ENCODE peak calls at places on chromosomes 1 and 21, in six cellular contexts. One of them, this sample, is unnamed. For H3K4me1, the result is how much of the 10 kb centered on the place peaks cover.

GRCh38 chr1:198056255-198056654 is 100.5 kb upstream of the NEK7 start:
- DNase-seq in breast epithelium: no peak
- DNase-seq in uterus: no peak
- DNase-seq in heart left ventricle: no peak
- DNase-seq in Peyer's patch: no peak
- DNase-seq in body of pancreas: no peak
- DNase-seq in this sample: no peak

GRCh38 chr1:7616076-7616833 is 154.8 kb upstream of the VAMP3 start:
- DNase-seq in breast epithelium: no peak
- DNase-seq in uterus: no peak
- DNase-seq in heart left ventricle: peak
- DNase-seq in Peyer's patch: no peak
- DNase-seq in body of pancreas: peak
- DNase-seq in this sample: peak

GRCh38 chr1:173405758-173406344 is 71.3 kb upstream of the PRDX6 start:
- DNase-seq in breast epithelium: no peak
- DNase-seq in uterus: no peak
- DNase-seq in heart left ventricle: no peak
- DNase-seq in Peyer's patch: no peak
- DNase-seq in body of pancreas: no peak
- DNase-seq in this sample: no peak

GRCh38 chr1:200038645-200038986 is 11.1 kb downstream of the NR5A2 start:
- DNase-seq in breast epithelium: no peak
- DNase-seq in uterus: no peak
- DNase-seq in heart left ventricle: no peak
- DNase-seq in Peyer's patch: peak
- DNase-seq in body of pancreas: peak
- DNase-seq in this sample: no peak

GRCh38 chr21:39556176-39556575 is 56.6 kb upstream of the B3GALT5 start:
- DNase-seq in breast epithelium: no peak
- DNase-seq in uterus: no peak
- DNase-seq in heart left ventricle: no peak
- DNase-seq in Peyer's patch: no peak
- DNase-seq in body of pancreas: no peak
- DNase-seq in this sample: no peak

GRCh38 chr1:55481634-55482033 is 266.5 kb upstream of the USP24 start:
- DNase-seq in breast epithelium: no peak
- DNase-seq in uterus: no peak
- DNase-seq in heart left ventricle: no peak
- DNase-seq in Peyer's patch: no peak
- DNase-seq in body of pancreas: no peak
- DNase-seq in this sample: no peak

GRCh38 chr1:236748471-236748870 is 46.6 kb upstream of the MTR start:
- DNase-seq in breast epithelium: no peak
- DNase-seq in uterus: no peak
- DNase-seq in heart left ventricle: no peak
- DNase-seq in Peyer's patch: no peak
- DNase-seq in body of pancreas: no peak
- DNase-seq in this sample: no peak

GRCh38 chr1:111448482-111448917 is 556 bp downstream of the WDR77 start:
- DNase-seq in breast epithelium: no peak
- DNase-seq in uterus: no peak
- DNase-seq in heart left ventricle: no peak
- DNase-seq in Peyer's patch: no peak
- DNase-seq in body of pancreas: no peak
- DNase-seq in this sample: no peak

GRCh38 chr1:15749399-15750291 is 7.3 kb downstream of the TMEM82 start:
- DNase-seq in breast epithelium: no peak
- DNase-seq in uterus: peak
- DNase-seq in heart left ventricle: no peak
- DNase-seq in Peyer's patch: no peak
- DNase-seq in body of pancreas: no peak
- DNase-seq in this sample: no peak

GRCh38 chr1:226751687-226752086 is 12.6 kb upstream of the ITPKB start:
- DNase-seq in breast epithelium: no peak
- DNase-seq in uterus: no peak
- DNase-seq in heart left ventricle: no peak
- DNase-seq in Peyer's patch: peak
- DNase-seq in body of pancreas: no peak
- DNase-seq in this sample: no peak

GRCh38 chr1:159441360-159441759 is 1.8 kb downstream of the OR10J1 start:
- DNase-seq in breast epithelium: no peak
- DNase-seq in uterus: no peak
- DNase-seq in heart left ventricle: no peak
- DNase-seq in Peyer's patch: no peak
- DNase-seq in body of pancreas: no peak
- DNase-seq in this sample: no peak

GRCh38 chr1:235324296-235324695 is 3.7 kb downstream of the ARID4B start:
- DNase-seq in breast epithelium: no peak
- DNase-seq in uterus: no peak
- DNase-seq in heart left ventricle: no peak
- DNase-seq in Peyer's patch: no peak
- DNase-seq in body of pancreas: no peak
- DNase-seq in this sample: no peak

GRCh38 chr1:235325139-235325538 is 2.8 kb downstream of the ARID4B start:
- DNase-seq in breast epithelium: no peak
- DNase-seq in uterus: no peak
- DNase-seq in heart left ventricle: no peak
- DNase-seq in Peyer's patch: no peak
- DNase-seq in body of pancreas: no peak
- DNase-seq in this sample: no peak

GRCh38 chr1:235327559-235328270 is at the start of gene ARID4B:
- DNase-seq in breast epithelium: peak
- DNase-seq in uterus: peak
- DNase-seq in heart left ventricle: peak
- DNase-seq in Peyer's patch: peak
- DNase-seq in body of pancreas: no peak
- DNase-seq in this sample: peak

GRCh38 chr1:235326719-235327558 is 1.0 kb downstream of the ARID4B start:
- DNase-seq in breast epithelium: no peak
- DNase-seq in uterus: peak
- DNase-seq in heart left ventricle: peak
- DNase-seq in Peyer's patch: peak
- DNase-seq in body of pancreas: peak
- DNase-seq in this sample: peak

DNA sequence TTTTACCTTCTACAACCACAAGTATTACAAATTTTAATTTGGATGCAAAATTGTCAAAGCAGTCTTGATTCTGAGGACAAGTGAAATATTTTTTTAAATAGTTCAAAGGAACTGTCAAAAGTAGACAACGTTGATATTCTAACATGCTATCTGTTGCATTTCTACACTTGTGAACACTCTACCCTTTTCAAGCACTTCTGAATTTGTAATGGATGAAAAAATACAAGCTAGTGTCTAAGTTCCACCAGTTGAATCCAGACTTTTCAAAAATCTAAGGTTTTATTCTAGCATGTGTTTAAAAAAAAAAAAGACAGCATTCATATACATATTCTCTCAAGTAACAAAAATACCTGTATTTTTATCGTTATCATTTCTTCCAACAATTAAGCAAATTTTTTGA is 2.1 kb downstream of the ARID4B start:
- DNase-seq in breast epithelium: no peak
- DNase-seq in uterus: no peak
- DNase-seq in heart left ventricle: no peak
- DNase-seq in Peyer's patch: no peak
- DNase-seq in body of pancreas: no peak
- DNase-seq in this sample: no peak
- H3K4me3 ChIP-seq in breast epithelium: peak
- H3K4me3 ChIP-seq in uterus: peak
- H3K4me3 ChIP-seq in heart left ventricle: peak
- H3K4me3 ChIP-seq in Peyer's patch: peak
- H3K4me3 ChIP-seq in body of pancreas: no peak
- H3K4me3 ChIP-seq in this sample: peak

GRCh38 chr1:155892801-155893200 is 18.3 kb downstream of the RIT1 start:
- DNase-seq in breast epithelium: no peak
- DNase-seq in uterus: no peak
- DNase-seq in heart left ventricle: no peak
- DNase-seq in Peyer's patch: no peak
- DNase-seq in body of pancreas: no peak
- DNase-seq in this sample: no peak
- H3K4me1 ChIP-seq in breast epithelium: under half
- H3K4me1 ChIP-seq in uterus: under half
- H3K4me1 ChIP-seq in heart left ventricle: under half
- H3K4me1 ChIP-seq in Peyer's patch: under half
- H3K4me1 ChIP-seq in body of pancreas: under half
- H3K4me1 ChIP-seq in this sample: under half

DNA sequence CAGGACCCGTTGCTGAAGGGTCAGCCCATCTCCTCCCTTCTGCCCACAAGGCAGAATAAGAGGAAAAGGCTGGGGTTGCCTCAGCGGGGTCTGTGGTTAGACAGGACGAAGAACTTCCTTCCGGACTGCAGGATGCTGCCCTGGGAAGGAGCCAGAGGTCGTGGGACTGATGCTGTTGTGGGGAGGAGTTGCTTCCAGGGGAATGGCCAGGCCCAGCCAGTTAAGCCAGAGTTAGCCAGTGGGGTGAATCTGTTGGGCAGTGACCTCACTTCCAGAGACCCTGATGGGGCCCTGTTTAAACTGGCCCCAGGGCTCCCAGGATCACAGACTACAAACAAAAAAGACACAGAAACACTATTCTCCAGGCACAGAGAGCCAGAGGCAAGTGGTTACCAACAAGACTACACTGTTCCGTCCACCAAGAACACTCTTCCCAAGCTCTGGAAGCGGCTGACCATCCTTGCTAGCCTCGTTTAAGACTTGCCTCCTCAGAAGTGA is 13.0 kb downstream of the FAM229A start:
- DNase-seq in breast epithelium: no peak
- DNase-seq in uterus: no peak
- DNase-seq in heart left ventricle: peak
- DNase-seq in Peyer's patch: no peak
- DNase-seq in body of pancreas: peak
- DNase-seq in this sample: peak
- TF ChIP-seq POLR2A in breast epithelium: no peak
- TF ChIP-seq POLR2A in uterus: no peak
- TF ChIP-seq POLR2A in heart left ventricle: no peak
- TF ChIP-seq POLR2A in Peyer's patch: no peak
- TF ChIP-seq POLR2A in body of pancreas: no peak
- TF ChIP-seq POLR2A in this sample: no peak

GRCh38 chr1:2232916-2233438 is 4.9 kb downstream of the SKI start:
- DNase-seq in breast epithelium: no peak
- DNase-seq in uterus: no peak
- DNase-seq in heart left ventricle: no peak
- DNase-seq in Peyer's patch: no peak
- DNase-seq in body of pancreas: no peak
- DNase-seq in this sample: peak

GRCh38 chr1:2234762-2235113 is 6.6 kb downstream of the SKI start:
- DNase-seq in breast epithelium: no peak
- DNase-seq in uterus: no peak
- DNase-seq in heart left ventricle: no peak
- DNase-seq in Peyer's patch: peak
- DNase-seq in body of pancreas: no peak
- DNase-seq in this sample: peak

GRCh38 chr1:2233997-2234761 is 6.1 kb downstream of the SKI start:
- DNase-seq in breast epithelium: peak
- DNase-seq in uterus: peak
- DNase-seq in heart left ventricle: peak
- DNase-seq in Peyer's patch: peak
- DNase-seq in body of pancreas: peak
- DNase-seq in this sample: peak

GRCh38 chr1:2232255-2232915 is 4.3 kb downstream of the SKI start:
- DNase-seq in breast epithelium: no peak
- DNase-seq in uterus: no peak
- DNase-seq in heart left ventricle: no peak
- DNase-seq in Peyer's patch: no peak
- DNase-seq in body of pancreas: no peak
- DNase-seq in this sample: peak

GRCh38 chr1:2233468-2233867 is 5.3 kb downstream of the SKI start:
- DNase-seq in breast epithelium: no peak
- DNase-seq in uterus: no peak
- DNase-seq in heart left ventricle: no peak
- DNase-seq in Peyer's patch: no peak
- DNase-seq in body of pancreas: no peak
- DNase-seq in this sample: peak
- H3K4me3 ChIP-seq in breast epithelium: peak
- H3K4me3 ChIP-seq in uterus: peak
- H3K4me3 ChIP-seq in heart left ventricle: peak
- H3K4me3 ChIP-seq in Peyer's patch: peak
- H3K4me3 ChIP-seq in body of pancreas: no peak
- H3K4me3 ChIP-seq in this sample: peak

This sample was measured in spleen.